ENCODE peak calls at places on chromosome 11, in six cellular contexts. H, M, K, O, W and Q are unnamed samples. For H3K36me3, the result is how much of the 10 kb centered on the place peaks cover.

GRCh38 chr11:34161812-34162506 is 56.5 kb downstream of the NAT10 start:
- DNase-seq in K (no peak), H (no peak), O (no peak), W (no peak), M (no peak), Q (no peak)

GRCh38 chr11:65927904-65928397 is 8.7 kb downstream of the DRAP1 start:
- DNase-seq in K (peak), O (no peak), W (no peak), H (peak), M (peak), Q (no peak)

GRCh38 chr11:35714882-35715612 is 52.5 kb downstream of the TRIM44 start:
- DNase-seq in H (no peak), M (no peak), O (no peak), W (no peak), K (no peak), Q (no peak)

GRCh38 chr11:65185869-65186341 is 4.2 kb downstream of the CAPN1 start:
- DNase-seq in O (no peak), H (peak), K (no peak), W (no peak), M (no peak), Q (no peak)

GRCh38 chr11:76830639-76831312 is 29.9 kb upstream of the ACER3 start:
- DNase-seq in H (no peak), W (no peak), M (peak), O (no peak), K (no peak), Q (peak)

GRCh38 chr11:76789443-76789719 is 6.2 kb downstream of the TSKU start:
- DNase-seq in H (no peak), M (no peak), O (no peak), K (no peak), W (no peak), Q (no peak)

GRCh38 chr11:77039491-77040400 is 5.5 kb downstream of the B3GNT6 start:
- DNase-seq in H (no peak), O (peak), K (no peak), M (peak), W (no peak), Q (peak)

GRCh38 chr11:93329936-93330445 is 551 bp upstream of the DEUP1 start:
- DNase-seq in W (no peak), H (no peak), K (no peak), M (peak), O (peak), Q (no peak)

GRCh38 chr11:12914401-12914912 is 94.7 kb upstream of the RASSF10 start:
- DNase-seq in O (peak), H (peak), W (peak), M (peak), K (peak), Q (peak)

GRCh38 chr11:130675456-130675855 is 227.0 kb downstream of the ADAMTS15 start:
- DNase-seq in H (no peak), K (no peak), O (no peak), M (peak), W (no peak), Q (peak)

GRCh38 chr11:58900479-58901420 is 38.5 kb upstream of the GLYATL1 start:
- DNase-seq in H (peak), W (peak), O (peak), M (peak), K (peak), Q (peak)

GRCh38 chr11:69425895-69426544 is 55.4 kb upstream of the LINC01488 start:
- DNase-seq in H (no peak), W (no peak), K (no peak), M (no peak), O (no peak), Q (no peak)

GRCh38 chr11:17719028-17719939 is at the start of gene MYOD1:
- DNase-seq in H (no peak), M (no peak), O (no peak), K (no peak), W (no peak), Q (no peak)

GRCh38 chr11:117932426-117932825 is 3.2 kb upstream of the TMPRSS13 start:
- DNase-seq in W (no peak), O (peak), K (no peak), M (no peak), H (no peak), Q (no peak)

GRCh38 chr11:78935408-78936101 is 360.9 kb upstream of the NARS2 start:
- DNase-seq in W (no peak), M (no peak), H (no peak), O (no peak), K (no peak), Q (no peak)

GRCh38 chr11:4118107-4118506 is 23.5 kb downstream of the RRM1 start:
- DNase-seq in M (no peak), W (no peak), O (no peak), H (no peak), K (no peak), Q (no peak)

GRCh38 chr11:104907521-104908185 is 9.4 kb upstream of the CASP12 start:
- DNase-seq in O (no peak), M (no peak), W (no peak), H (no peak), K (no peak), Q (no peak)

GRCh38 chr11:61635304-61635703 is 44.9 kb upstream of the DAGLA start:
- DNase-seq in W (no peak), O (no peak), K (no peak), H (no peak), M (no peak), Q (no peak)

GRCh38 chr11:61776561-61777075 is 15.8 kb downstream of the TMEM258 start:
- DNase-seq in O (peak), M (peak), H (peak), K (peak), W (no peak), Q (peak)

GRCh38 chr11:103881518-103882070 is 154.8 kb upstream of the DDI1 start:
- DNase-seq in W (no peak), H (no peak), O (no peak), M (no peak), K (no peak), Q (no peak)

GRCh38 chr11:110133182-110133581 is 40.0 kb downstream of the ZC3H12C start:
- DNase-seq in M (no peak), H (no peak), K (no peak), W (no peak), O (no peak), Q (no peak)

GRCh38 chr11:126417463-126417862 is 62.0 kb downstream of the ST3GAL4 start:
- DNase-seq in H (no peak), O (no peak), M (no peak), K (no peak), W (no peak), Q (no peak)

GRCh38 chr11:537622-538430 is 499 bp downstream of the LRRC56 start:
- DNase-seq in K (peak), H (no peak), M (no peak), O (peak), W (no peak), Q (no peak)

GRCh38 chr11:2380807-2381350 is 3.8 kb downstream of the CD81 start:
- DNase-seq in O (no peak), W (peak), M (peak), H (no peak), K (peak), Q (no peak)

GRCh38 chr11:23278121-23278520 is 417.8 kb upstream of the CCDC179 start:
- DNase-seq in W (no peak), M (no peak), O (no peak), H (no peak), K (no peak), Q (no peak)

GRCh38 chr11:115819014-115819413 is 314.8 kb upstream of the CADM1 start:
- DNase-seq in W (no peak), H (no peak), O (no peak), K (no peak), M (no peak), Q (no peak)

GRCh38 chr11:94400839-94401772 is at the start of gene GPR83:
- DNase-seq in W (no peak), M (no peak), H (no peak), K (no peak), O (no peak), Q (peak)

DNA sequence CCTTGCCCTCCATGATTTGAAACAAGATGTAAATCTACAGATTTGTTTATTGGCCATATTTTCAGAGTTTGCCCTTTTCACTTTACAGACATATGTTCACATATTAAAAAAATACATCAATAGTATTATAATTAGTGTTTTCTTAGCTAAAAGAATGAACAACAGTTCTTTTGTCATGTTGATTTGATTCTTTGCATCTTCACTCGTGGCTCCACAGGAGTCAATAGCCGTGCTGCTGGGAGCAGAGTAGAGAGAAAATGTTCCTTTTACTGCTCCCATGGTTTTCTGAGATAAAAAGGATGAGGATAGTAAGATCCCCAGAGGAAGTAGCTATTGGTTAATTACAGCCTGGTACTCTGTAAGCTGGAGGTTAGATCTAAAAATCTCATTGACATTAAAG is 151.2 kb downstream of the PGR start:
- DNase-seq in O (no peak), M (no peak), H (no peak), K (no peak), W (no peak), Q (no peak)
- H3K36me3 ChIP-seq in O (under half), M (under half), H (under half), K (under half), W (under half), Q (under half)

DNA sequence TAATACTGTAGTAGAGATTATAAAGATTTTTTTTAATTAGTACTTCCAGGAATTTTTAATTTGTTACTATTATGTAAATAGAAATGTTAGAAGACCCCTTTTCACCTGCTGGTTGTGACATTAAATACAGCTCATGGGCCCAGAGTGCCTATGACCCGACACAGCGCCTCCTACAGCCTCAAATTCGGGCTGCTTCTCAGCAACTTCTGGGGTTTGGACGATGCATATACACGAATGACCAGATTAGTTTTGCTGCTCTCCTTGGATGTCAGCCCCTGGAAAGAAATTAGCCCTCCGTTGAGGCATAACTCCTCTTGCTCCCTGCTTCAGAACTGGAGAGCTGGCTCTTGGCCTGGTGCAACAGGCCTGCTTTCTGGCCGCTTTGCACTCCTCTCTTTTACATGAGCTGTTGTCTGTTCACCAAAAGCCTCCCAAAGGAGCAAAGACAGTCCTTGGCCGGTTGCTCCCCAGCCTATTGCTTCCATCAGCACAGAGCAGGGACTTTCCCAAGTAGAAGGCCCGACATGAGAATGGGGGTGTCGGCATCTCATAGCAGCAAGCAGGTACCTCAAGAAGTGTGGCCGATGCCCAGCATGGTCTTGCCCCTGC is 3.3 kb downstream of the TECTA start:
- DNase-seq in K (no peak), O (no peak), W (no peak), M (peak), H (no peak), Q (no peak)
- TF ChIP-seq CTCF in K (no peak), O (no peak), W (no peak), M (no peak), H (peak), Q (peak)

DNA sequence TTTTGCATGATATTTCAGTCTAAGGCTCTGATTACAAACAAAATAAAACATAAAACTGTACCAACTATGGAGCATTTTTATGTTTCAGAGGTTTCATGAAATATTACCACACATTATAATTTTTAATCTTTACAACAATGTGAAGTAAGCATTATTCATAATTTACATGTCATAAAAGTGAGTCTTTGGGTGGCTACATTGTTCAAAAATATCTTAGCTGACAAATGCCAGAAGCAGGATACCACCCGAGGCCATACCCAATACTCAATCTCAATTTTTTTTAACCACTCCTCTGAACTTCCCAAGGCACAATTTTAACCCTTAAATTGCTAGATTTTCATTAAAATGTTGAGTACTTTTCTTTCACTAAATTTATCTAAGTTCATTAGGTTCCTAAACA is 929.4 kb downstream of the KCNA4 start:
- DNase-seq in M (no peak), K (no peak), O (no peak), W (no peak), H (no peak), Q (no peak)
- H3K36me3 ChIP-seq in M (under half), K (under half), O (under half), W (under half), H (under half), Q (under half)

DNA sequence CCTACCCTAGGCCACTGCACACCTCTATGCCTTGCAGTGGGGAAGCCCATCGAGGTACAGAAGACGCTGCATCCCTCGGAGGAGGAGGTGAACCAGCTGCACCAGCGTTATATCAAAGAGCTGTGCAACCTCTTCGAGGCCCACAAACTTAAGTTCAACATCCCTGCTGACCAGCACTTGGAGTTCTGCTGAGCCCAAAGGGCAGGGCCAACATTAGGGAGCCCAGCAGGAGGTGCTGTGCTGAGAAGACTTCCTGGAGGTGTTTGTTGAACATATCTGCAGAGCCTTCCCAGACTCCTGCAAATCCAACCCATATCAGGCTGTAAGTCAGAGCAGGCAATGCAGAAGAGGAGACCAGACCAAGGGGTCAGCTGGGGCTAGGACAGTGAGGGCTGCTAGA is 13.5 kb downstream of the MOGAT2 start:
- DNase-seq in M (no peak), K (no peak), H (no peak), W (no peak), O (no peak), Q (no peak)
- TF ChIP-seq CTCF in M (no peak), K (no peak), H (no peak), W (no peak), O (no peak), Q (peak)

DNA sequence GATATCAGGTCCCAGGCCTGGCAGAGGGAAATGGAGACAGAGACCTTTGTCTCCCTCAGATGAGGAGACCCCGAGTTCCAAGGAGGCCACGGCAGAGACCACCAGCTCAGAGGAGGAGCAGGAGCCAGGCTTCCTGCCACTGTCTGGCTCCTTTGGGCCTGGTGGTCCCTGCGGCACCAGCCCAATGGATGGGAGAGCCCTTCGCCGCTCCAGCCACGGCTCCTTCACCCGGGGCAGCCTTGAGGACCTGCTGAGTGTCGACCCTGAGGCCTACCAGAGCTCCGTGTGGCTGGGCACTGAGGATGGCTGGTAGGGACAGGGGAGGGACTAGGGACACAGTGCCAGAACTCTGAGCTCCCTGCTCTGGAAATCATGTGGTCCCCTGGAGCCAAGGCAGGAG is 13.1 kb upstream of the RELT start:
- DNase-seq in M (no peak), O (no peak), H (no peak), W (no peak), K (no peak), Q (no peak)
- H3K36me3 ChIP-seq in M (under half), O (under half), H (under half), W (under half), K (under half), Q (under half)

GRCh38 chr11:128890216-128890542 is 977 bp upstream of the KCNJ5 start:
- DNase-seq in K (no peak), H (no peak), O (no peak), M (no peak), W (no peak), Q (no peak)
- TF ChIP-seq CTCF in K (no peak), H (no peak), O (no peak), M (no peak), W (no peak), Q (no peak)